ENCODE peak calls at places on chromosomes 5 and 9, in ten cellular contexts. N is hepatocyte, D is GM13976, R is glutamatergic neuron, V is Caco-2, T is colonic mucosa, K is thoracic aorta, B is right atrium auricular region, F is right lobe of liver, L is GM23338. O is an unnamed sample.

GRCh38 chr5:141001466-141001853 is 35.2 kb downstream of the PCDHAC2 start:
- DNase-seq in L (peak), D (no peak), K (no peak), R (peak), V (peak), B (no peak), N (peak), F (no peak), T (no peak), O (peak)

GRCh38 chr5:125485003-125485641 is 738.7 kb upstream of the ZNF608 start:
- DNase-seq in F (no peak), T (peak), R (no peak), D (no peak), L (peak), K (peak), B (peak), N (peak), V (no peak), O (peak)

GRCh38 chr5:112554089-112554977 is 135.3 kb upstream of the EPB41L4A start:
- DNase-seq in V (no peak), F (no peak), T (no peak), D (no peak), B (no peak), K (no peak), R (no peak), N (no peak), L (no peak), O (no peak)

GRCh38 chr5:84017704-84018240 is 297.1 kb upstream of the HAPLN1 start:
- DNase-seq in T (no peak), K (no peak), V (no peak), D (no peak), L (no peak), R (no peak), F (no peak), B (no peak), N (no peak), O (no peak)

GRCh38 chr9:114958021-114958846 is 27.8 kb upstream of the TNFSF8 start:
- DNase-seq in T (peak), V (no peak), F (peak), K (no peak), B (peak), L (no peak), N (no peak), D (no peak), R (no peak), O (no peak)

GRCh38 chr5:83492331-83492730 is 20.8 kb downstream of the VCAN start:
- DNase-seq in V (no peak), D (no peak), B (no peak), R (no peak), N (no peak), F (no peak), K (no peak), T (no peak), L (no peak), O (no peak)

GRCh38 chr5:77143998-77144836 is 57.1 kb upstream of the ZBED3 start:
- DNase-seq in L (peak), T (peak), K (peak), V (peak), F (peak), D (peak), R (peak), B (peak), N (peak), O (peak)

GRCh38 chr5:38650540-38651275 is 94.3 kb upstream of the LIFR start:
- DNase-seq in V (no peak), N (no peak), B (no peak), K (no peak), F (no peak), D (no peak), T (no peak), L (no peak), R (no peak), O (no peak)

GRCh38 chr5:7078901-7079300 is 317.0 kb upstream of the ADCY2 start:
- DNase-seq in D (no peak), K (no peak), R (no peak), F (no peak), V (peak), B (no peak), L (peak), N (peak), T (peak), O (no peak)

GRCh38 chr9:70156729-70157128 is 102.0 kb upstream of the SMC5 start:
- DNase-seq in K (no peak), R (no peak), T (no peak), L (no peak), N (no peak), D (no peak), V (no peak), B (no peak), F (no peak), O (no peak)

GRCh38 chr9:94085062-94085639 is 887 bp downstream of the PTPDC1 start:
- DNase-seq in K (no peak), L (peak), R (no peak), F (no peak), D (no peak), N (no peak), T (no peak), B (no peak), V (no peak), O (no peak)

GRCh38 chr5:156411131-156411727 is 84.3 kb downstream of the SGCD start:
- DNase-seq in D (no peak), V (no peak), F (peak), T (no peak), B (no peak), K (no peak), R (no peak), N (peak), L (no peak), O (no peak)

GRCh38 chr5:83378624-83379259 is 92.8 kb upstream of the VCAN start:
- DNase-seq in T (no peak), L (peak), R (no peak), N (no peak), V (no peak), K (no peak), D (no peak), B (no peak), F (no peak), O (no peak)

GRCh38 chr9:89277454-89277853 is 33.5 kb upstream of the CKS2 start:
- DNase-seq in F (no peak), L (no peak), R (no peak), B (no peak), D (no peak), V (no peak), T (no peak), N (no peak), K (no peak), O (peak)

GRCh38 chr5:72178910-72179815 is 71.9 kb downstream of the MAP1B start:
- DNase-seq in B (peak), L (peak), R (no peak), D (no peak), K (peak), T (peak), V (no peak), N (no peak), F (no peak), O (peak)

GRCh38 chr9:129108083-129108804 is 2.3 kb downstream of the CRAT start:
- DNase-seq in L (no peak), N (no peak), F (no peak), V (no peak), B (no peak), D (no peak), K (no peak), R (no peak), T (no peak), O (no peak)

GRCh38 chr5:113336975-113337374 is 97.8 kb downstream of the TSSK1B start:
- DNase-seq in D (no peak), K (no peak), T (no peak), V (no peak), B (peak), N (peak), L (peak), R (peak), F (no peak), O (peak)

GRCh38 chr9:107982735-107983134 is 493.2 kb upstream of the KLF4 start:
- DNase-seq in R (no peak), V (no peak), T (no peak), N (no peak), K (no peak), F (no peak), D (no peak), L (no peak), B (no peak), O (no peak)

GRCh38 chr5:59341155-59341554 is 552.4 kb downstream of the PDE4D start:
- DNase-seq in L (no peak), F (no peak), T (no peak), K (no peak), V (no peak), D (no peak), B (no peak), N (no peak), R (no peak), O (no peak)

GRCh38 chr5:77102549-77102948 is 15.5 kb upstream of the ZBED3 start:
- DNase-seq in R (no peak), F (no peak), T (no peak), N (no peak), V (no peak), B (no peak), L (no peak), K (no peak), D (no peak), O (no peak)

GRCh38 chr5:75363111-75363510 is 26.1 kb downstream of the HMGCR start:
- DNase-seq in V (no peak), F (no peak), N (no peak), B (no peak), T (no peak), K (no peak), D (no peak), L (peak), R (peak), O (no peak)

GRCh38 chr9:113921366-113921765 is 45.3 kb downstream of the ZNF618 start:
- DNase-seq in K (no peak), F (no peak), L (no peak), D (no peak), N (no peak), T (no peak), V (no peak), B (no peak), R (no peak), O (no peak)

GRCh38 chr5:151183451-151184245 is 26.1 kb upstream of the ANXA6 start:
- DNase-seq in K (no peak), F (no peak), L (no peak), N (no peak), B (peak), D (no peak), R (peak), V (no peak), T (no peak), O (no peak)

GRCh38 chr5:26889810-26890209 is 148.6 kb downstream of the CDH9 start:
- DNase-seq in R (no peak), F (no peak), L (no peak), N (no peak), T (no peak), D (peak), B (no peak), K (no peak), V (no peak), O (no peak)

GRCh38 chr5:124698774-124699173 is 47.7 kb downstream of the ZNF608 start:
- DNase-seq in V (no peak), K (no peak), R (no peak), N (no peak), F (no peak), D (no peak), L (no peak), T (no peak), B (no peak), O (no peak)

GRCh38 chr5:160297776-160298175 is 14.6 kb downstream of the CCNJL start:
- DNase-seq in D (no peak), V (no peak), N (no peak), R (no peak), K (no peak), L (no peak), F (no peak), T (no peak), B (no peak), O (no peak)

GRCh38 chr5:95892784-95893354 is 68.8 kb downstream of the ELL2 start:
- DNase-seq in T (peak), D (peak), F (no peak), N (peak), B (no peak), K (no peak), R (no peak), L (peak), V (peak), O (peak)

GRCh38 chr5:82155305-82155704 is 122.8 kb downstream of the RPS23 start:
- DNase-seq in D (no peak), T (no peak), F (no peak), N (no peak), B (no peak), R (no peak), L (no peak), V (no peak), K (no peak), O (no peak)

GRCh38 chr5:926416-927171 is 33.9 kb downstream of the TRIP13 start:
- DNase-seq in R (peak), V (no peak), K (no peak), N (peak), D (peak), B (no peak), T (no peak), F (no peak), L (peak), O (no peak)
- TF ChIP-seq CTCF in R (peak), V (no peak), K (no peak), N (peak), D (peak), B (peak), T (no peak), F (peak), L (peak), O (no peak)

GRCh38 chr5:175753536-175753890 is 95.6 kb downstream of the HRH2 start:
- DNase-seq in V (no peak), T (no peak), N (no peak), B (no peak), D (no peak), K (no peak), L (no peak), F (no peak), R (no peak), O (no peak)
- TF ChIP-seq CTCF in V (no peak), T (no peak), N (no peak), B (no peak), D (no peak), K (no peak), L (no peak), F (no peak), R (no peak), O (no peak)

GRCh38 chr5:33592245-33592644 is 151.5 kb downstream of the TARS1 start:
- DNase-seq in L (no peak), K (no peak), D (no peak), V (no peak), F (no peak), B (no peak), T (no peak), R (no peak), N (no peak), O (no peak)

GRCh38 chr5:33594006-33594405 is 153.2 kb downstream of the TARS1 start:
- DNase-seq in T (no peak), R (no peak), N (no peak), V (no peak), B (no peak), F (no peak), D (no peak), K (no peak), L (no peak), O (no peak)

GRCh38 chr5:33595303-33595702 is 154.5 kb downstream of the TARS1 start:
- DNase-seq in T (no peak), F (no peak), V (no peak), L (peak), D (no peak), K (no peak), R (no peak), B (no peak), N (no peak), O (no peak)
- TF ChIP-seq CTCF in T (no peak), F (no peak), V (no peak), L (peak), D (no peak), K (no peak), R (no peak), B (no peak), N (no peak), O (no peak)

GRCh38 chr5:167895899-167896659 is 395.4 kb upstream of the WWC1 start:
- DNase-seq in V (no peak), R (no peak), K (no peak), N (no peak), B (no peak), F (no peak), T (no peak), L (no peak), D (no peak), O (no peak)
- TF ChIP-seq CTCF in V (no peak), R (no peak), K (no peak), N (no peak), B (no peak), F (no peak), T (no peak), L (no peak), D (no peak), O (no peak)

GRCh38 chr5:139650689-139651501 is 2.7 kb downstream of the CXXC5 start:
- DNase-seq in V (peak), L (peak), K (no peak), T (peak), D (no peak), F (peak), N (peak), R (no peak), B (peak), O (peak)

GRCh38 chr5:139649082-139649991 is 1.2 kb downstream of the CXXC5 start:
- DNase-seq in V (no peak), N (peak), K (no peak), F (peak), R (peak), T (no peak), D (no peak), B (no peak), L (peak), O (no peak)

GRCh38 chr5:139648205-139649081 is at the start of gene CXXC5:
- DNase-seq in K (no peak), N (peak), F (peak), L (peak), D (peak), V (peak), R (peak), T (peak), B (no peak), O (peak)

GRCh38 chr5:139651502-139651862 is 3.3 kb downstream of the CXXC5 start:
- DNase-seq in V (no peak), L (no peak), F (no peak), N (no peak), D (no peak), K (no peak), T (no peak), R (no peak), B (no peak), O (no peak)

DNA sequence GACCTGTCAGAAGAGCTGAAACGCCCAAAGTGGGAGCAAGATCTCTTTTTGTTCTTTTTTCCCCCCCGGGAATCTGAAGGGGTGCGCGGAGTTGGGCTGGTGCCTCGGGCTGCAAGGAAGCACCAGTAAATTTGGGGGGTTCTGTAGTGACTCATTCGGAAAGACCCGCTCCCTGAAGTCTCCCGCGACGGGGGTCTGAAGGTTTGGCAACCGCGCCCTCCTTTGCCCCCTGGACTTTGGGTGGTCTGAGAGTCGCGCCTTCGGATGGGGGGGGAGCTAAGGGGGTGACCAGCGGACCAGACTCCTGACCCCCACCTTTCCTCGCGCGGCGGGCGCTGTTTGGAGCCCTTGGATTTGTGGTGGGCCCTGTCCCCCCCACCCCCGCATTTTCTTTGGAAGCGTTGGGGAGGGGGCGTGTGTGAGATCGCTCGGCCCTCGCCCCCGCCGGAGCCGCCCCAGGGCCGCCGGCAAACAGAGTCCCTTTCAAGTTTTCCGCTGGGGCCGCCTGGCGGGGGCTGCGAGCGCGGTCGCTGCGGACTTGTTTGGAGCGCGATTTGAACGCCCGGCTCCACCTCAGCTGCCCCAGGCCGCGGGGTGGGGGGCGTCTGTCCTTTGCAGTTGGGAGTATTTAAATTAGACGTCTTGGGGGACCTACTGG is 2.0 kb downstream of the CXXC5 start:
- DNase-seq in L (peak), N (peak), D (no peak), T (peak), B (no peak), V (peak), K (no peak), F (peak), R (peak), O (no peak)
- TF ChIP-seq CTCF in L (peak), N (peak), D (peak), T (peak), B (peak), V (peak), K (peak), F (peak), R (peak), O (peak)